ENCODE peak calls at places on chromosome 2, in nine cellular contexts. One of them, this sample, is unnamed. For H3K4me1, the result is how much of the 10 kb centered on the place peaks cover.

GRCh38 chr2:215579809-215580208 is 143.9 kb upstream of the FN1 start:
- DNase-seq in fibroblast of lung: peak
- DNase-seq in IMR-90: peak
- DNase-seq in spleen: no peak
- DNase-seq in colonic mucosa: no peak
- DNase-seq in breast epithelium: no peak
- DNase-seq in stomach: no peak
- DNase-seq in cardiac muscle cell: peak
- DNase-seq in H9: no peak
- DNase-seq in this sample: peak

GRCh38 chr2:230881840-230882239 is 17.1 kb downstream of the ITM2C start:
- DNase-seq in fibroblast of lung: no peak
- DNase-seq in stomach: no peak
- DNase-seq in IMR-90: no peak
- DNase-seq in breast epithelium: no peak
- DNase-seq in spleen: peak
- DNase-seq in H9: peak
- DNase-seq in colonic mucosa: no peak
- DNase-seq in cardiac muscle cell: no peak
- DNase-seq in this sample: no peak

GRCh38 chr2:223959688-223960087 is 2.4 kb downstream of the MRPL44 start:
- DNase-seq in cardiac muscle cell: peak
- DNase-seq in H9: no peak
- DNase-seq in IMR-90: peak
- DNase-seq in breast epithelium: no peak
- DNase-seq in colonic mucosa: peak
- DNase-seq in spleen: no peak
- DNase-seq in fibroblast of lung: peak
- DNase-seq in stomach: no peak
- DNase-seq in this sample: no peak

GRCh38 chr2:197498937-197499593 is 575 bp downstream of the HSPD1 start:
- DNase-seq in H9: peak
- DNase-seq in stomach: peak
- DNase-seq in breast epithelium: peak
- DNase-seq in IMR-90: peak
- DNase-seq in spleen: peak
- DNase-seq in fibroblast of lung: peak
- DNase-seq in cardiac muscle cell: peak
- DNase-seq in colonic mucosa: peak
- DNase-seq in this sample: peak

GRCh38 chr2:38702413-38702812 is 36.5 kb downstream of the GALM start:
- DNase-seq in colonic mucosa: no peak
- DNase-seq in stomach: no peak
- DNase-seq in cardiac muscle cell: peak
- DNase-seq in breast epithelium: no peak
- DNase-seq in spleen: no peak
- DNase-seq in IMR-90: peak
- DNase-seq in H9: no peak
- DNase-seq in fibroblast of lung: peak
- DNase-seq in this sample: no peak

GRCh38 chr2:39839261-39839848 is 60.3 kb upstream of the THUMPD2 start:
- DNase-seq in stomach: no peak
- DNase-seq in H9: no peak
- DNase-seq in breast epithelium: no peak
- DNase-seq in cardiac muscle cell: no peak
- DNase-seq in IMR-90: no peak
- DNase-seq in colonic mucosa: no peak
- DNase-seq in fibroblast of lung: no peak
- DNase-seq in spleen: no peak
- DNase-seq in this sample: no peak

GRCh38 chr2:196914867-196915465 is 11.5 kb downstream of the PGAP1 start:
- DNase-seq in cardiac muscle cell: no peak
- DNase-seq in stomach: no peak
- DNase-seq in H9: no peak
- DNase-seq in IMR-90: no peak
- DNase-seq in fibroblast of lung: no peak
- DNase-seq in breast epithelium: no peak
- DNase-seq in colonic mucosa: no peak
- DNase-seq in spleen: no peak
- DNase-seq in this sample: no peak

GRCh38 chr2:3211256-3211970 is 166.2 kb downstream of the EIPR1 start:
- DNase-seq in fibroblast of lung: no peak
- DNase-seq in stomach: no peak
- DNase-seq in cardiac muscle cell: no peak
- DNase-seq in colonic mucosa: no peak
- DNase-seq in H9: no peak
- DNase-seq in breast epithelium: no peak
- DNase-seq in spleen: no peak
- DNase-seq in IMR-90: no peak
- DNase-seq in this sample: no peak

GRCh38 chr2:68686178-68686577 is 42.8 kb downstream of the PROKR1 start:
- DNase-seq in colonic mucosa: no peak
- DNase-seq in stomach: no peak
- DNase-seq in IMR-90: no peak
- DNase-seq in cardiac muscle cell: no peak
- DNase-seq in breast epithelium: no peak
- DNase-seq in spleen: no peak
- DNase-seq in fibroblast of lung: no peak
- DNase-seq in H9: no peak
- DNase-seq in this sample: no peak

GRCh38 chr2:24049485-24050021 is at the start of gene FKBP1B:
- DNase-seq in stomach: peak
- DNase-seq in breast epithelium: no peak
- DNase-seq in spleen: peak
- DNase-seq in IMR-90: peak
- DNase-seq in cardiac muscle cell: peak
- DNase-seq in fibroblast of lung: peak
- DNase-seq in H9: peak
- DNase-seq in colonic mucosa: peak
- DNase-seq in this sample: peak

GRCh38 chr2:2108756-2109155 is 222.3 kb downstream of the MYT1L start:
- DNase-seq in cardiac muscle cell: no peak
- DNase-seq in colonic mucosa: no peak
- DNase-seq in IMR-90: no peak
- DNase-seq in stomach: no peak
- DNase-seq in spleen: no peak
- DNase-seq in fibroblast of lung: no peak
- DNase-seq in H9: no peak
- DNase-seq in breast epithelium: no peak
- DNase-seq in this sample: no peak

GRCh38 chr2:182586426-182586825 is 129.6 kb upstream of the DNAJC10 start:
- DNase-seq in IMR-90: no peak
- DNase-seq in fibroblast of lung: no peak
- DNase-seq in stomach: no peak
- DNase-seq in colonic mucosa: no peak
- DNase-seq in spleen: no peak
- DNase-seq in cardiac muscle cell: no peak
- DNase-seq in H9: no peak
- DNase-seq in breast epithelium: no peak
- DNase-seq in this sample: no peak

GRCh38 chr2:1614564-1614963 is 129.8 kb downstream of the PXDN start:
- DNase-seq in fibroblast of lung: no peak
- DNase-seq in IMR-90: no peak
- DNase-seq in spleen: peak
- DNase-seq in cardiac muscle cell: no peak
- DNase-seq in stomach: no peak
- DNase-seq in breast epithelium: no peak
- DNase-seq in colonic mucosa: no peak
- DNase-seq in H9: no peak
- DNase-seq in this sample: no peak

GRCh38 chr2:47488870-47489584 is 86.1 kb downstream of the MSH2 start:
- DNase-seq in breast epithelium: no peak
- DNase-seq in spleen: no peak
- DNase-seq in colonic mucosa: no peak
- DNase-seq in IMR-90: peak
- DNase-seq in fibroblast of lung: peak
- DNase-seq in H9: no peak
- DNase-seq in cardiac muscle cell: peak
- DNase-seq in stomach: no peak
- DNase-seq in this sample: peak

GRCh38 chr2:134501476-134502089 is 217.2 kb downstream of the TMEM163 start:
- DNase-seq in spleen: no peak
- DNase-seq in breast epithelium: no peak
- DNase-seq in stomach: no peak
- DNase-seq in fibroblast of lung: no peak
- DNase-seq in colonic mucosa: no peak
- DNase-seq in IMR-90: no peak
- DNase-seq in cardiac muscle cell: no peak
- DNase-seq in H9: no peak
- DNase-seq in this sample: no peak

GRCh38 chr2:240905176-240905781 is 857 bp upstream of the CROCC2 start:
- DNase-seq in IMR-90: no peak
- DNase-seq in breast epithelium: no peak
- DNase-seq in spleen: peak
- DNase-seq in H9: no peak
- DNase-seq in fibroblast of lung: no peak
- DNase-seq in stomach: peak
- DNase-seq in colonic mucosa: no peak
- DNase-seq in cardiac muscle cell: no peak
- DNase-seq in this sample: no peak

GRCh38 chr2:224171226-224171625 is 132.1 kb upstream of the SERPINE2 start:
- DNase-seq in colonic mucosa: peak
- DNase-seq in stomach: no peak
- DNase-seq in breast epithelium: no peak
- DNase-seq in fibroblast of lung: no peak
- DNase-seq in IMR-90: no peak
- DNase-seq in H9: no peak
- DNase-seq in cardiac muscle cell: no peak
- DNase-seq in spleen: no peak
- DNase-seq in this sample: no peak

DNA sequence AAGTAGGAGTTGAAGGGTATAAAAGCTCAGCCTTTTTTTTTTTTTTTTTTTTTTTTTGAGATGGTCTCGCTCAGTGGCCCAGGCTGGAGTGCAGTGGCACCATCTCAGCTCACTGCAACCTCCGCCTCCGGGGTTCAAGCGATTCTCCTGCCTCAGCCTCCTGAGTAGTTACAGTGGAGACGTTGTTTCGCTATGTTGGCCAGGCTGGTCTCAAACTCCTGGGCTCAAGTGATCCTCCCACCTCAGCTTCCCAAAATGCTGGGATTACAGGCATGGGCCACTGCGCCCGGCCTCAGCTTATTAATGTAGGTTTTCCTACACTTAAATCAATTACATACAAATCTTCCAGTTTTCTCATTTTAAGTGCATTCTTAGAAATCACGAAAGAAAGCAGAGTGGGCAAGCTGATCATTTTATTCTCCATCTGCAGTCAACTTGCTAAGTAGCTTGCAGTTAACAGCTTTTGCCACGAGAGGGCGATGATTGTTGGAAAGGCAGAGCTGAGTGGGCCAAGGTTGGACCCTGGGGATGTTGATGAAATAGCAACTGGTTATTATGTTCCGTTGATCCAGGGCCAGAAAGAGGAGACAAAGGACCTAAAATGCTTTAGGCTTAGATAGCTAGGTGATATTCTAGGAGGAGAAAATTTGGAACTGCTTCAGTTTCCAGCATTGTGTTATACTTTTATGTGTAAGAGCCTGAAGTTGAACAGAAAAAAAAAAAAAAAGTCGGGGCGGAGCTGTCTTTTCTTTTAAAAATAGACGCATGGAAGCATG is 234.4 kb upstream of the EPAS1 start:
- DNase-seq in H9: peak
- DNase-seq in IMR-90: peak
- DNase-seq in breast epithelium: peak
- DNase-seq in cardiac muscle cell: peak
- DNase-seq in fibroblast of lung: peak
- DNase-seq in spleen: peak
- DNase-seq in colonic mucosa: peak
- DNase-seq in stomach: peak
- DNase-seq in this sample: peak
- H3K27ac ChIP-seq in H9: no peak
- H3K27ac ChIP-seq in IMR-90: no peak
- H3K27ac ChIP-seq in breast epithelium: no peak
- H3K27ac ChIP-seq in cardiac muscle cell: no peak
- H3K27ac ChIP-seq in fibroblast of lung: no peak
- H3K27ac ChIP-seq in spleen: peak
- H3K27ac ChIP-seq in colonic mucosa: no peak
- H3K27ac ChIP-seq in stomach: peak
- H3K27ac ChIP-seq in this sample: no peak

DNA sequence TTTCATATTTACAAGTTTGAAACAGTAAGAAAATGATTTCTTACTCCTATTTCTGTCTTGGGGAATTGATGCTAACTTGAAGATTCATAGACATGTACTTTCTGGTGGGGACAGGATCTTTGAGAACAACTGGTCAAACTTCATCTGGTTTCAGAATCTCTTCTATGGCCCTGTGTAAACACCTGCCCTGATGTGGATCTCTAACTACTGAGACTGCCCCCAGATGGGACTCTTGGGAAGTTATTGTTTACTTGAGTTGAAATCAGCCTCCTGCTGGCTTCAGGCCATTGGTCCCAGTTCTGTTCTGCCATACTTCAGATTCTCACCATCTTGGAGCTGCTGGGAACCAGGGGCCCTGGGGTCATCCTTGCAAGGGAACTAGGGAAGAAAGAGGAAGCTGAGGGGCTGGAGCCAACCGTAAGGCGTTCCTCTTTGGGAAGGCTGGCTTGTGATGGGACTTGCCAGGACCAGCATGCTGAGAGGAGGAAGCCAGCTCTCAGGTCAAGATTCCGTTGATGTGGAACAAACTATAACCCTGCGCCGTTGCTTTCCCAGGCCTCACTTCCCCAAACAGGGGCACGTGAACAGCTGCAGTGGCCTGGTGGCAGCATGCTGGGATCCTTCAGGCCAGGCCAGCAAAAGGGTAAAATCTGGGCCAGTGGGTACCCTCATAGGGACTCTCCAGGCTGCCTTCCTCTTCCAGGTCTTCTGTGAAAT is 135.5 kb upstream of the CXCR4 start:
- DNase-seq in cardiac muscle cell: no peak
- DNase-seq in breast epithelium: no peak
- DNase-seq in fibroblast of lung: no peak
- DNase-seq in IMR-90: no peak
- DNase-seq in spleen: peak
- DNase-seq in stomach: no peak
- DNase-seq in colonic mucosa: no peak
- DNase-seq in H9: no peak
- DNase-seq in this sample: no peak
- TF ChIP-seq CTCF in cardiac muscle cell: no peak
- TF ChIP-seq CTCF in breast epithelium: no peak
- TF ChIP-seq CTCF in fibroblast of lung: no peak
- TF ChIP-seq CTCF in IMR-90: no peak
- TF ChIP-seq CTCF in spleen: no peak
- TF ChIP-seq CTCF in stomach: no peak
- TF ChIP-seq CTCF in colonic mucosa: no peak
- TF ChIP-seq CTCF in H9: no peak
- TF ChIP-seq CTCF in this sample: no peak

GRCh38 chr2:96537066-96537733 is 648 bp downstream of the ARID5A start:
- DNase-seq in spleen: peak
- DNase-seq in colonic mucosa: peak
- DNase-seq in cardiac muscle cell: peak
- DNase-seq in IMR-90: peak
- DNase-seq in fibroblast of lung: peak
- DNase-seq in stomach: peak
- DNase-seq in H9: no peak
- DNase-seq in breast epithelium: no peak
- DNase-seq in this sample: no peak
- H3K4me1 ChIP-seq in spleen: half or more
- H3K4me1 ChIP-seq in colonic mucosa: under half
- H3K4me1 ChIP-seq in cardiac muscle cell: under half
- H3K4me1 ChIP-seq in IMR-90: under half
- H3K4me1 ChIP-seq in fibroblast of lung: under half
- H3K4me1 ChIP-seq in stomach: half or more
- H3K4me1 ChIP-seq in H9: under half
- H3K4me1 ChIP-seq in breast epithelium: under half
- H3K4me1 ChIP-seq in this sample: under half

GRCh38 chr2:152453129-152453642 is 118.2 kb downstream of the FMNL2 start:
- DNase-seq in IMR-90: peak
- DNase-seq in fibroblast of lung: no peak
- DNase-seq in H9: peak
- DNase-seq in stomach: no peak
- DNase-seq in colonic mucosa: no peak
- DNase-seq in cardiac muscle cell: no peak
- DNase-seq in breast epithelium: no peak
- DNase-seq in spleen: no peak
- DNase-seq in this sample: no peak
- H3K27ac ChIP-seq in IMR-90: no peak
- H3K27ac ChIP-seq in fibroblast of lung: no peak
- H3K27ac ChIP-seq in H9: peak
- H3K27ac ChIP-seq in stomach: no peak
- H3K27ac ChIP-seq in colonic mucosa: no peak
- H3K27ac ChIP-seq in cardiac muscle cell: peak
- H3K27ac ChIP-seq in breast epithelium: no peak
- H3K27ac ChIP-seq in spleen: no peak
- H3K27ac ChIP-seq in this sample: no peak

This sample was measured in foreskin keratinocyte.